ENCODE peak calls at places on chromosomes 1 and 21, in five cellular contexts. R is GM12878, X is A549, S is upper lobe of left lung, F is HepG2. V is an unnamed sample.

GRCh38 chr1:23383547-23384311 is 14.1 kb upstream of the ZNF436 start:
- ATAC-seq in F (no peak), S (no peak), R (no peak), X (peak), V (peak)

GRCh38 chr1:239811211-239811902 is 280.3 kb upstream of the FMN2 start:
- ATAC-seq in X (no peak), R (no peak), F (no peak), S (no peak), V (no peak)

GRCh38 chr21:27648560-27648959 is 681.7 kb upstream of the ADAMTS5 start:
- ATAC-seq in S (no peak), F (no peak), R (no peak), X (no peak), V (no peak)

GRCh38 chr1:19374926-19375325 is 62.8 kb downstream of the SLC66A1 start:
- ATAC-seq in X (no peak), R (no peak), S (no peak), F (no peak), V (no peak)

GRCh38 chr1:155171836-155172731 is 1.0 kb downstream of the KRTCAP2 start:
- ATAC-seq in X (peak), S (peak), R (peak), F (no peak), V (peak)

GRCh38 chr21:34962586-34963222 is 86.4 kb downstream of the RUNX1 start:
- ATAC-seq in S (no peak), F (no peak), X (no peak), R (no peak), V (no peak)

GRCh38 chr1:92832537-92833160 is 809 bp downstream of the RPL5 start:
- ATAC-seq in X (no peak), R (peak), F (no peak), S (peak), V (no peak)

GRCh38 chr1:44631333-44631646 is 43.0 kb downstream of the TMEM53 start:
- ATAC-seq in S (peak), X (no peak), F (no peak), R (peak), V (no peak)

GRCh38 chr1:173190101-173190895 is 16.8 kb downstream of the TNFSF4 start:
- ATAC-seq in S (peak), F (peak), X (peak), R (peak), V (peak)

GRCh38 chr21:41653944-41654625 is 112.8 kb downstream of the RIPK4 start:
- ATAC-seq in R (no peak), X (no peak), F (no peak), S (peak), V (peak)

GRCh38 chr1:236907205-236907604 is 97.0 kb downstream of the MT1HL1 start:
- ATAC-seq in F (no peak), R (no peak), S (no peak), X (no peak), V (no peak)

GRCh38 chr21:41701749-41702148 is 65.1 kb downstream of the RIPK4 start:
- ATAC-seq in X (no peak), R (no peak), F (no peak), S (no peak), V (no peak)

GRCh38 chr1:22189619-22190018 is 46.7 kb upstream of the WNT4 start:
- ATAC-seq in S (no peak), R (no peak), X (no peak), F (no peak), V (no peak)

GRCh38 chr21:41725421-41726021 is 41.3 kb downstream of the RIPK4 start:
- ATAC-seq in S (peak), R (no peak), F (no peak), X (no peak), V (no peak)

GRCh38 chr1:201791051-201791774 is 37.7 kb upstream of the IPO9 start:
- ATAC-seq in R (no peak), S (no peak), F (no peak), X (no peak), V (no peak)

GRCh38 chr21:25541042-25541441 is 66.2 kb downstream of the MRPL39 start:
- ATAC-seq in S (no peak), R (no peak), F (no peak), X (no peak), V (no peak)

GRCh38 chr1:205339197-205339702 is 17.5 kb downstream of the KLHDC8A start:
- ATAC-seq in R (peak), F (peak), X (no peak), S (no peak), V (no peak)

GRCh38 chr1:159012495-159012894 is 2.8 kb downstream of the IFI16 start:
- ATAC-seq in F (no peak), R (peak), S (no peak), X (no peak), V (no peak)

GRCh38 chr21:31660134-31660565 is 657 bp downstream of the SOD1 start:
- ATAC-seq in S (peak), X (peak), F (peak), R (peak), V (peak)

GRCh38 chr1:60573726-60574409 is 500.3 kb upstream of the C1orf87 start:
- ATAC-seq in F (no peak), X (no peak), R (no peak), S (peak), V (no peak)

GRCh38 chr1:214216779-214217178 is 64.2 kb upstream of the SMYD2 start:
- ATAC-seq in F (peak), S (no peak), X (no peak), R (no peak), V (no peak)

GRCh38 chr1:170284425-170284824 is 138.7 kb downstream of the NTMT2 start:
- ATAC-seq in R (no peak), S (no peak), X (no peak), F (no peak), V (no peak)

GRCh38 chr1:30372792-30373433 is 350.5 kb downstream of the MATN1 start:
- ATAC-seq in S (no peak), X (no peak), F (no peak), R (no peak), V (no peak)

GRCh38 chr1:245605480-245606156 is 450.8 kb downstream of the KIF26B start:
- ATAC-seq in X (no peak), R (no peak), S (no peak), F (no peak), V (peak)

GRCh38 chr1:221987860-221988520 is 246.1 kb upstream of the DUSP10 start:
- ATAC-seq in X (peak), R (no peak), S (no peak), F (no peak), V (no peak)

GRCh38 chr21:43928230-43928607 is 63.2 kb downstream of the AGPAT3 start:
- ATAC-seq in R (no peak), X (no peak), S (no peak), F (no peak), V (no peak)

GRCh38 chr21:15706686-15707085 is 23.1 kb upstream of the USP25 start:
- ATAC-seq in R (no peak), F (no peak), S (peak), X (peak), V (peak)

GRCh38 chr1:219771039-219771438 is 157.3 kb downstream of the SLC30A10 start:
- ATAC-seq in S (no peak), F (no peak), R (no peak), X (peak), V (no peak)

GRCh38 chr1:103900005-103900404 is 150.3 kb downstream of the AMY1C start:
- ATAC-seq in S (no peak), X (no peak), R (no peak), F (no peak), V (no peak)

GRCh38 chr1:58785424-58786058 is 1.7 kb upstream of the JUN start:
- ATAC-seq in X (peak), F (peak), S (peak), R (no peak), V (no peak)

GRCh38 chr21:35674895-35675470 is 385.3 kb downstream of the SETD4 start:
- ATAC-seq in F (no peak), S (no peak), R (no peak), X (no peak), V (no peak)

GRCh38 chr1:72439036-72439435 is 156.7 kb upstream of the NEGR1 start:
- ATAC-seq in X (no peak), R (no peak), S (no peak), F (no peak), V (no peak)

GRCh38 chr1:45409243-45409642 is 69.0 kb upstream of the MUTYH start:
- ATAC-seq in F (no peak), S (no peak), R (peak), X (no peak), V (no peak)

GRCh38 chr1:102434421-102434820 is 437.7 kb upstream of the OLFM3 start:
- ATAC-seq in S (no peak), F (peak), X (no peak), R (peak), V (no peak)

GRCh38 chr1:39508857-39509305 is 17.4 kb downstream of the BMP8A start:
- ATAC-seq in R (peak), S (no peak), X (no peak), F (peak), V (no peak)

GRCh38 chr1:9555942-9556341 is 16.7 kb downstream of the SLC25A33 start:
- ATAC-seq in X (no peak), S (no peak), R (no peak), F (no peak), V (peak)

DNA sequence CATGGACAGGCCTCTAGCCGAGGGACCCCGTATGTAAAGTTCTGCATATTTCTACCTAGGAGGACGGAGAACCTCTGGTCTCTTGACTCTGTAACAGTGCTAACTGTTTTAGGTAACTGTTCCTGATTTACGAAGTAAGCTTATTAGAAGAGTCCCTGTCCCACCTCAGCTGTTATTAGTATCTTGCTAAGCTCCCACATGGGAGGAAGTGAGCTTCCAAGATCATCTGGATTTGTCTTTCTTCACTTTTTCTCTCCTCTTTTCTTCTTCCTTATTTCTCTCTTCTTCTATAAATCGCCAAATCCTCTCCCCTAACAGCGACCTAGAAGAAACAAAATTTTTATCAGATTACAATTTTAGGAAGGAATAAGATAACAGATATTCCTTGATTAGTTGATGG is 4.4 kb downstream of the CD53 start:
- ATAC-seq in X (no peak), F (no peak), S (no peak), R (no peak), V (no peak)
- TF ChIP-seq EP300 in X (no peak), F (no peak), S (no peak), R (no peak), V (no peak)

GRCh38 chr1:184049291-184049690 is 2.2 kb upstream of the TSEN15 start:
- ATAC-seq in X (no peak), R (no peak), F (no peak), S (no peak), V (no peak)

GRCh38 chr1:184048841-184049240 is 2.7 kb upstream of the TSEN15 start:
- ATAC-seq in S (no peak), F (no peak), X (no peak), R (no peak), V (no peak)

GRCh38 chr1:184049836-184050468 is 1.6 kb upstream of the TSEN15 start:
- ATAC-seq in F (no peak), R (no peak), X (no peak), S (no peak), V (no peak)

GRCh38 chr1:184041731-184042130 is 4.2 kb upstream of the COLGALT2 start:
- ATAC-seq in S (no peak), R (no peak), F (no peak), X (no peak), V (no peak)

DNA sequence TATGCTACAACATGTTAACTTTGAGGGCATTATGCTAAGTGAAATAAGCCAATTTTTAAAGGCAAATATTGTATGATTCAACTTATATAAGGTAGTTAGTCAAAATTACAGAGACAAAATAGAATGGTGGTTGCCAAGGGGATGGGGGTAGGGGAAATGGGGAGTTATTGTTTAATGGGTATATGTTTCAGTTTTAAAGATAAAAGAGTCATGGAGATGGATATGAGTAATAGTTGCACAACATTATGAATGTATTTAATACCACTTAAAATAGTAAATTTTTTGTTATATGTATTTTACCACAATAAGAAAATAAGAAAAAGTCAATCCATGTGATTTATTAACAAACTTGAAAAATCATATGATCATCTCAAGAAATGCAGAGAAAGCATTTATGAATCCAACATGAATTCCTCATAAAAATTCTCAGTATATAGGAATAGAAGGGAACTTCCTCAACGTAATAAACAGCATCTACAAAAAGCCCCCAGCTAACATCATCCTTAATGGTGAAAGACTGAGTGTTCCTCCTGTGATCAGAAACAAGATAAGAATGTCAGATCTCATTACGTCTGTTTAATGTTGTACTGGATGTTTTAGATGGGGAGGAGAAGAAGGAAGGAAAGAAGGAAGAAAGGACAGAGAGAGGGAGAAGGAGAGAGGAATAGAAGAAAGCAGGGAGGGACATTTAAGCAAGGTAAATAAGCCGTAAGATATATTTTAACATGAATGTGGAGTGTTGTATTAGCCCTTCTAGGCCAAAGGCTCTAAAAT is 6.7 kb upstream of the TSEN15 start:
- ATAC-seq in R (peak), X (no peak), S (no peak), F (no peak), V (no peak)
- TF ChIP-seq EP300 in R (no peak), X (no peak), S (no peak), F (no peak), V (no peak)

GRCh38 chr1:26768755-26769154 is 19.0 kb upstream of the PIGV start:
- ATAC-seq in S (no peak), R (no peak), F (no peak), X (no peak), V (no peak)

GRCh38 chr1:26772687-26773086 is 15.1 kb upstream of the PIGV start:
- ATAC-seq in R (no peak), X (peak), S (no peak), F (no peak), V (peak)

GRCh38 chr1:26774462-26774861 is 13.3 kb upstream of the PIGV start:
- ATAC-seq in R (no peak), X (no peak), F (no peak), S (no peak), V (no peak)

GRCh38 chr1:26771285-26771642 is 16.5 kb upstream of the PIGV start:
- ATAC-seq in F (peak), R (no peak), S (peak), X (no peak), V (no peak)

DNA sequence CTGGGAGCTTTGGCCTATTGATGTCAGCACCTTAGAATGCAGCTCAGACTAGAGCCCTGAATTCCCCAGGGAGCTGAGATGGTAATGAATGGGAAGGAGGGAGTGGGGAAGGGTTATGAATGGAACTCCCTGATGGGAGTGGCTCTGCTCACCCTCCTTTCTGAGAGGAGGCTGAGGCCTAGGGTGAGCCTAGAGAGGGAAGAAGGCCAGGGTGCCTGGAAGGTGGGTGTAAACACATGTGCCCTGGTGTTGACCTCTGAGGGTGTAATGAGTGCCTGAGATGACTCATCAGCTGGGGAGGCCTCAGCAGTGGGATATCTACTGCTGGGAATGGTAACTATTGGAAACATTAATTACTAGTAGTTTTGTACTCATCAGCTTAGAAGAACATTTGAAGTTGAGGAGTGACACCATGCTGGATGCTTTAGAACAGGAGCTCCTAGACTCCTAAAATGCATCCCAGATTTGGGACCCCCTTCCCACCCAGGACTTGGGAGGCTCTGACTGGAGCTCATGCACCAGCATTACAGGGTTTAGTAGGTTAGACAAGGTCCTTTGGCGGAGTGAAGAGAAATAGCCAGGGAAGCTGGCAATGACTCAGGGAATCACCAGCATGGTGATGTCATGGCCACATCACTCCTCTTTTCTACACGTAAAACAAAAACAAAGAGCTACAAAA is 16.0 kb upstream of the PIGV start:
- ATAC-seq in F (peak), X (peak), R (peak), S (peak), V (peak)
- TF ChIP-seq EP300 in F (peak), X (no peak), R (no peak), S (no peak), V (no peak)

DNA sequence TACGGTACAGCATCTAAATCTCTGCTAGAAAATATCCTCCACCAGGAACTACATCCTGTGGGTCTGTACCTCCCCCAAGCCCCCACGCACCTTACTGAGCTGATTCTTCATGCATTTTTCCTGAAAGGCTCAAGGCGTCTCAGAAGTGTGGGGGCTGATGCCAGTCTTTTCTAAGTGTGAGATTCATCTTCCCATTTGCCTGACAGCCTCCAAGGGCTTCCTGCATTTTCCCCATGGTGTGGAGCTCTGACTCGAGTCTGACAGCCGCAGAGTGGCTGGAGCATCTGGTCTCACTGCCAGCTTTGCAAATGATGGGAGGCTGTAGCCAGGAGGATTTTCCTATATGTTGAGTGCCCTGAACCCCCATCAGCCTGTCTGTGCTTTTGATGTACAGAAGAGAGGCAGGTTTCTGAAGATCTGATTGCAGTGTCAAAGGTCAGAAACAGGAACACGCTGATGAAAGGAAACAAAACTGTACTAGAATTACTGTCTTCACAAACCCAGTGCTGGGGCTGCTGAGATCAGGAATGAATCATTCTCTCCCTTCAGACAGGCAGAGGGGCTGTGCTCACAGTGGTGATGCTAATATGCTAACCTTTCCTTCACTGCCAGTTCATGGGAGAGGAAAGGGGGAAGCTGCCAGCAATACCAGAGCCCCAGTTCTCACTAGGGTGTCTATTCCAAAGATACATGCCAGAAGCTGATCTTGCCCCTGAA is 201.5 kb upstream of the C1orf174 start:
- ATAC-seq in X (no peak), F (no peak), S (no peak), R (no peak), V (no peak)
- TF ChIP-seq EP300 in X (no peak), F (no peak), S (no peak), R (no peak), V (no peak)

GRCh38 chr1:231926340-231926739 is 299.8 kb downstream of the DISC1 start:
- ATAC-seq in S (no peak), F (no peak), X (no peak), R (no peak), V (no peak)
- TF ChIP-seq EP300 in S (peak), F (no peak), X (no peak), R (no peak), V (no peak)

GRCh38 chr1:3279182-3279470 is 175.3 kb upstream of the ARHGEF16 start:
- ATAC-seq in S (no peak), R (no peak), X (no peak), F (no peak), V (no peak)
- TF ChIP-seq EP300 in S (no peak), R (no peak), X (no peak), F (no peak), V (no peak)

DNA sequence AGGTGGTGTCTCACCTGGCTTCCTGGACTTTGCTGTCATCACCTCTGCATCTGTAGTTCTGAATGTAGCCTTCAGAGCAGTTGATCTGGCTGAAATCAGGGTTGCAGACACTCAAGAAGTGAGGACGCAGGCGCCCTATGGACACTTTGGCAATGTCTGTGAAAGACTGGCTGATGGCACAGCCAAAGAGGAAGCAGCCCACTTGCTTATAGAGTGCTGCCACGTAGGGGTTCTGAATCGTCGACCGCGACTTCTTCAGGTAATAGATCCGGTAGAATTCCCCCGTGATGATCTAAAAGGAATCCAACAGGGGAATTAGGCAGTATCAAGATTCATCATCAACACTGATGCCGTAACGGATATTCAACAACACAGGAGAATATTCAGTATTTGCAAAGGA is 55.1 kb downstream of the PLPP3 start:
- ATAC-seq in R (no peak), X (no peak), F (no peak), S (no peak), V (no peak)
- TF ChIP-seq EP300 in R (no peak), X (no peak), F (no peak), S (no peak), V (no peak)

GRCh38 chr1:28552482-28553228 is at the start of gene TRNAU1AP:
- ATAC-seq in R (peak), F (peak), S (peak), X (peak), V (peak)
- TF ChIP-seq EP300 in R (no peak), F (peak), S (peak), X (no peak), V (no peak)